ENCODE peak calls at places on chromosome 19, in nine cellular contexts. F, N, Y, W, Z, E, Q, M and D are unnamed samples.

GRCh38 chr19:31261019-31261595 is 88.1 kb downstream of the TSHZ3 start:
- DNase-seq in F (no peak), N (peak), Y (no peak), W (no peak), Z (no peak), E (no peak), Q (no peak), M (no peak), D (no peak)

GRCh38 chr19:51327066-51327985 is 14.6 kb downstream of the VSIG10L start:
- DNase-seq in F (no peak), N (peak), Y (no peak), W (no peak), Z (no peak), E (peak), Q (peak), M (no peak), D (peak)

GRCh38 chr19:29010276-29010675 is 202.7 kb downstream of the UQCRFS1 start:
- DNase-seq in F (no peak), N (no peak), Y (no peak), W (no peak), Z (no peak), E (no peak), Q (no peak), M (no peak), D (no peak)

GRCh38 chr19:423691-424466 is 14.9 kb upstream of the C2CD4C start:
- DNase-seq in F (no peak), N (no peak), Y (no peak), W (no peak), Z (no peak), E (no peak), Q (no peak), M (no peak), D (no peak)

GRCh38 chr19:11090264-11091032 is 1.2 kb downstream of the LDLR start:
- DNase-seq in F (peak), N (peak), Y (peak), W (peak), Z (peak), E (peak), Q (peak), M (peak), D (peak)

GRCh38 chr19:49149652-49150105 is 5.5 kb downstream of the HRC start:
- DNase-seq in F (peak), N (peak), Y (peak), W (peak), Z (no peak), E (peak), Q (peak), M (peak), D (peak)

GRCh38 chr19:46303702-46304397 is 7.0 kb downstream of the HIF3A start:
- DNase-seq in F (no peak), N (peak), Y (no peak), W (no peak), Z (peak), E (peak), Q (peak), M (no peak), D (no peak)

GRCh38 chr19:34676697-34677385 is at the start of gene SCGB2B2:
- DNase-seq in F (peak), N (no peak), Y (peak), W (no peak), Z (no peak), E (no peak), Q (no peak), M (peak), D (no peak)

GRCh38 chr19:29273000-29273691 is 60.2 kb upstream of the UQCRFS1 start:
- DNase-seq in F (no peak), N (no peak), Y (no peak), W (no peak), Z (no peak), E (no peak), Q (no peak), M (no peak), D (no peak)

GRCh38 chr19:16825312-16826168 is 3.7 kb upstream of the SIN3B start:
- DNase-seq in F (no peak), N (peak), Y (peak), W (peak), Z (peak), E (peak), Q (peak), M (no peak), D (peak)

GRCh38 chr19:49851456-49852259 is 699 bp downstream of the PTOV1 start:
- DNase-seq in F (peak), N (no peak), Y (no peak), W (no peak), Z (no peak), E (peak), Q (peak), M (no peak), D (peak)

GRCh38 chr19:38653028-38653571 is 5.7 kb downstream of the ACTN4 start:
- DNase-seq in F (peak), N (peak), Y (no peak), W (peak), Z (no peak), E (no peak), Q (no peak), M (no peak), D (no peak)

GRCh38 chr19:19530889-19531288 is 2.2 kb downstream of the YJEFN3 start:
- DNase-seq in F (no peak), N (no peak), Y (no peak), W (no peak), Z (no peak), E (no peak), Q (no peak), M (no peak), D (no peak)

GRCh38 chr19:50668416-50669318 is 19.4 kb downstream of the C19orf81 start:
- DNase-seq in F (no peak), N (no peak), Y (no peak), W (no peak), Z (no peak), E (peak), Q (no peak), M (no peak), D (no peak)

GRCh38 chr19:4445963-4446668 is 11.5 kb downstream of the UBXN6 start:
- DNase-seq in F (no peak), N (no peak), Y (no peak), W (no peak), Z (no peak), E (no peak), Q (no peak), M (no peak), D (no peak)

GRCh38 chr19:33302974-33303790 is 848 bp upstream of the CEBPA start:
- DNase-seq in F (peak), N (peak), Y (no peak), W (no peak), Z (no peak), E (peak), Q (peak), M (peak), D (peak)